ENCODE peak calls at places on chromosomes 5 and 9, in seven cellular contexts. One of them, this sample, is unnamed.

GRCh38 chr9:121073038-121073437 is 1.7 kb upstream of the CNTRL start:
- DNase-seq in HuH-7: no peak
- DNase-seq in neural progenitor cell: no peak
- DNase-seq in effector memory CD8-positive, alpha-beta T cell: no peak
- DNase-seq in NCI-H345: no peak
- DNase-seq in GM10248: no peak
- DNase-seq in head of caudate nucleus: peak; percentile 67
- DNase-seq in this sample: no peak

GRCh38 chr5:135977375-135977928 is 22.7 kb upstream of the LECT2 start:
- DNase-seq in HuH-7: no peak
- DNase-seq in neural progenitor cell: peak; percentile 86
- DNase-seq in effector memory CD8-positive, alpha-beta T cell: peak; percentile 48
- DNase-seq in NCI-H345: no peak
- DNase-seq in GM10248: peak; percentile 50
- DNase-seq in head of caudate nucleus: peak; percentile 49
- DNase-seq in this sample: peak; percentile 6

GRCh38 chr5:96896806-96897205 is 20.5 kb downstream of the ERAP2 start:
- DNase-seq in HuH-7: no peak
- DNase-seq in neural progenitor cell: no peak
- DNase-seq in effector memory CD8-positive, alpha-beta T cell: no peak
- DNase-seq in NCI-H345: no peak
- DNase-seq in GM10248: peak; percentile 59
- DNase-seq in head of caudate nucleus: no peak
- DNase-seq in this sample: no peak

GRCh38 chr5:36230151-36230788 is 11.5 kb downstream of the NADK2 start:
- DNase-seq in HuH-7: no peak
- DNase-seq in neural progenitor cell: peak; percentile 61
- DNase-seq in effector memory CD8-positive, alpha-beta T cell: no peak
- DNase-seq in NCI-H345: no peak
- DNase-seq in GM10248: no peak
- DNase-seq in head of caudate nucleus: no peak
- DNase-seq in this sample: no peak

GRCh38 chr9:96784021-96784420 is 6.1 kb upstream of the ZNF510 start:
- DNase-seq in HuH-7: no peak
- DNase-seq in neural progenitor cell: no peak
- DNase-seq in effector memory CD8-positive, alpha-beta T cell: no peak
- DNase-seq in NCI-H345: no peak
- DNase-seq in GM10248: no peak
- DNase-seq in head of caudate nucleus: no peak
- DNase-seq in this sample: no peak

GRCh38 chr9:93725382-93725781 is 149.0 kb downstream of the PHF2 start:
- DNase-seq in HuH-7: no peak
- DNase-seq in neural progenitor cell: no peak
- DNase-seq in effector memory CD8-positive, alpha-beta T cell: no peak
- DNase-seq in NCI-H345: no peak
- DNase-seq in GM10248: no peak
- DNase-seq in head of caudate nucleus: no peak
- DNase-seq in this sample: no peak

GRCh38 chr5:38466444-38467189 is 89.8 kb downstream of the LIFR start:
- DNase-seq in HuH-7: no peak
- DNase-seq in neural progenitor cell: no peak
- DNase-seq in effector memory CD8-positive, alpha-beta T cell: no peak
- DNase-seq in NCI-H345: no peak
- DNase-seq in GM10248: no peak
- DNase-seq in head of caudate nucleus: peak; percentile 66
- DNase-seq in this sample: peak; percentile 88

GRCh38 chr5:89417990-89418820 is 535.2 kb upstream of the MEF2C start:
- DNase-seq in HuH-7: no peak
- DNase-seq in neural progenitor cell: no peak
- DNase-seq in effector memory CD8-positive, alpha-beta T cell: no peak
- DNase-seq in NCI-H345: no peak
- DNase-seq in GM10248: no peak
- DNase-seq in head of caudate nucleus: no peak
- DNase-seq in this sample: no peak

GRCh38 chr5:123264399-123264798 is 158.8 kb downstream of the CEP120 start:
- DNase-seq in HuH-7: no peak
- DNase-seq in neural progenitor cell: no peak
- DNase-seq in effector memory CD8-positive, alpha-beta T cell: no peak
- DNase-seq in NCI-H345: no peak
- DNase-seq in GM10248: no peak
- DNase-seq in head of caudate nucleus: no peak
- DNase-seq in this sample: no peak

GRCh38 chr5:27124590-27124989 is 86.2 kb upstream of the CDH9 start:
- DNase-seq in HuH-7: peak; percentile 54
- DNase-seq in neural progenitor cell: peak; percentile 65
- DNase-seq in effector memory CD8-positive, alpha-beta T cell: no peak
- DNase-seq in NCI-H345: no peak
- DNase-seq in GM10248: no peak
- DNase-seq in head of caudate nucleus: no peak
- DNase-seq in this sample: no peak

GRCh38 chr5:131814990-131815389 is 18.2 kb upstream of the FNIP1 start:
- DNase-seq in HuH-7: no peak
- DNase-seq in neural progenitor cell: no peak
- DNase-seq in effector memory CD8-positive, alpha-beta T cell: no peak
- DNase-seq in NCI-H345: no peak
- DNase-seq in GM10248: no peak
- DNase-seq in head of caudate nucleus: no peak
- DNase-seq in this sample: no peak

GRCh38 chr9:92618633-92619225 is 51.2 kb downstream of the IPPK start:
- DNase-seq in HuH-7: no peak
- DNase-seq in neural progenitor cell: no peak
- DNase-seq in effector memory CD8-positive, alpha-beta T cell: no peak
- DNase-seq in NCI-H345: no peak
- DNase-seq in GM10248: no peak
- DNase-seq in head of caudate nucleus: no peak
- DNase-seq in this sample: no peak

GRCh38 chr9:2613730-2614271 is 7.8 kb upstream of the VLDLR start:
- DNase-seq in HuH-7: no peak
- DNase-seq in neural progenitor cell: no peak
- DNase-seq in effector memory CD8-positive, alpha-beta T cell: no peak
- DNase-seq in NCI-H345: peak; percentile 93
- DNase-seq in GM10248: no peak
- DNase-seq in head of caudate nucleus: no peak
- DNase-seq in this sample: peak; percentile 54

GRCh38 chr5:170896779-170897178 is 35.0 kb downstream of the RANBP17 start:
- DNase-seq in HuH-7: peak; percentile 6
- DNase-seq in neural progenitor cell: peak; percentile 78
- DNase-seq in effector memory CD8-positive, alpha-beta T cell: no peak
- DNase-seq in NCI-H345: no peak
- DNase-seq in GM10248: peak; percentile 18
- DNase-seq in head of caudate nucleus: peak; percentile 63
- DNase-seq in this sample: no peak

GRCh38 chr5:90473321-90474234 is 993 bp downstream of the MBLAC2 start:
- DNase-seq in HuH-7: peak; percentile 27
- DNase-seq in neural progenitor cell: peak; percentile 71
- DNase-seq in effector memory CD8-positive, alpha-beta T cell: no peak
- DNase-seq in NCI-H345: peak; percentile 38
- DNase-seq in GM10248: peak; percentile 18
- DNase-seq in head of caudate nucleus: peak; percentile 43
- DNase-seq in this sample: peak; percentile 55

GRCh38 chr5:38135486-38136031 is 122.8 kb upstream of the EGFLAM start:
- DNase-seq in HuH-7: no peak
- DNase-seq in neural progenitor cell: no peak
- DNase-seq in effector memory CD8-positive, alpha-beta T cell: no peak
- DNase-seq in NCI-H345: no peak
- DNase-seq in GM10248: no peak
- DNase-seq in head of caudate nucleus: no peak
- DNase-seq in this sample: no peak

GRCh38 chr5:90161399-90161798 is 248.2 kb downstream of the CETN3 start:
- DNase-seq in HuH-7: peak; percentile 17
- DNase-seq in neural progenitor cell: peak; percentile 57
- DNase-seq in effector memory CD8-positive, alpha-beta T cell: no peak
- DNase-seq in NCI-H345: no peak
- DNase-seq in GM10248: peak; percentile 19
- DNase-seq in head of caudate nucleus: peak; percentile 35
- DNase-seq in this sample: peak; percentile 6

GRCh38 chr9:9003184-9003583 is 1203.6 kb upstream of the DMAC1 start:
- DNase-seq in HuH-7: no peak
- DNase-seq in neural progenitor cell: peak; percentile 52
- DNase-seq in effector memory CD8-positive, alpha-beta T cell: no peak
- DNase-seq in NCI-H345: peak; percentile 3
- DNase-seq in GM10248: no peak
- DNase-seq in head of caudate nucleus: peak; percentile 66
- DNase-seq in this sample: peak; percentile 24

GRCh38 chr9:33129251-33129885 is 37.8 kb downstream of the B4GALT1 start:
- DNase-seq in HuH-7: no peak
- DNase-seq in neural progenitor cell: no peak
- DNase-seq in effector memory CD8-positive, alpha-beta T cell: no peak
- DNase-seq in NCI-H345: no peak
- DNase-seq in GM10248: no peak
- DNase-seq in head of caudate nucleus: no peak
- DNase-seq in this sample: no peak

GRCh38 chr9:71263451-71263850 is 142.0 kb upstream of the TRPM3 start:
- DNase-seq in HuH-7: no peak
- DNase-seq in neural progenitor cell: no peak
- DNase-seq in effector memory CD8-positive, alpha-beta T cell: no peak
- DNase-seq in NCI-H345: no peak
- DNase-seq in GM10248: no peak
- DNase-seq in head of caudate nucleus: no peak
- DNase-seq in this sample: no peak

GRCh38 chr9:127754761-127755557 is 19.9 kb upstream of the TOR2A start:
- DNase-seq in HuH-7: no peak
- DNase-seq in neural progenitor cell: peak; percentile 89
- DNase-seq in effector memory CD8-positive, alpha-beta T cell: no peak
- DNase-seq in NCI-H345: peak; percentile 81
- DNase-seq in GM10248: no peak
- DNase-seq in head of caudate nucleus: no peak
- DNase-seq in this sample: peak; percentile 71

GRCh38 chr9:134492281-134492691 is 149.3 kb upstream of the COL5A1 start:
- DNase-seq in HuH-7: no peak
- DNase-seq in neural progenitor cell: no peak
- DNase-seq in effector memory CD8-positive, alpha-beta T cell: no peak
- DNase-seq in NCI-H345: no peak
- DNase-seq in GM10248: no peak
- DNase-seq in head of caudate nucleus: no peak
- DNase-seq in this sample: no peak

GRCh38 chr9:98786750-98787510 is 9.4 kb downstream of the ANKS6 start:
- DNase-seq in HuH-7: no peak
- DNase-seq in neural progenitor cell: no peak
- DNase-seq in effector memory CD8-positive, alpha-beta T cell: no peak
- DNase-seq in NCI-H345: no peak
- DNase-seq in GM10248: no peak
- DNase-seq in head of caudate nucleus: no peak
- DNase-seq in this sample: no peak

GRCh38 chr5:11878846-11879245 is 25.4 kb downstream of the CTNND2 start:
- DNase-seq in HuH-7: no peak
- DNase-seq in neural progenitor cell: no peak
- DNase-seq in effector memory CD8-positive, alpha-beta T cell: no peak
- DNase-seq in NCI-H345: no peak
- DNase-seq in GM10248: no peak
- DNase-seq in head of caudate nucleus: peak; percentile 82
- DNase-seq in this sample: peak; percentile 87

GRCh38 chr5:83718195-83718825 is 2.3 kb downstream of the HAPLN1 start:
- DNase-seq in HuH-7: peak; percentile 79
- DNase-seq in neural progenitor cell: peak; percentile 82
- DNase-seq in effector memory CD8-positive, alpha-beta T cell: no peak
- DNase-seq in NCI-H345: peak; percentile 69
- DNase-seq in GM10248: peak; percentile 55
- DNase-seq in head of caudate nucleus: peak; percentile 59
- DNase-seq in this sample: peak; percentile 83

GRCh38 chr5:109865636-109866035 is 175.9 kb downstream of the MAN2A1 start:
- DNase-seq in HuH-7: no peak
- DNase-seq in neural progenitor cell: no peak
- DNase-seq in effector memory CD8-positive, alpha-beta T cell: no peak
- DNase-seq in NCI-H345: peak; percentile 65
- DNase-seq in GM10248: no peak
- DNase-seq in head of caudate nucleus: no peak
- DNase-seq in this sample: no peak

GRCh38 chr9:71515103-71515502 is 253.2 kb downstream of the CEMIP2 start:
- DNase-seq in HuH-7: no peak
- DNase-seq in neural progenitor cell: no peak
- DNase-seq in effector memory CD8-positive, alpha-beta T cell: no peak
- DNase-seq in NCI-H345: no peak
- DNase-seq in GM10248: no peak
- DNase-seq in head of caudate nucleus: no peak
- DNase-seq in this sample: peak; percentile 23

GRCh38 chr9:81613002-81613750 is 76.2 kb downstream of the TLE1 start:
- DNase-seq in HuH-7: no peak
- DNase-seq in neural progenitor cell: no peak
- DNase-seq in effector memory CD8-positive, alpha-beta T cell: no peak
- DNase-seq in NCI-H345: no peak
- DNase-seq in GM10248: no peak
- DNase-seq in head of caudate nucleus: no peak
- DNase-seq in this sample: no peak

GRCh38 chr9:21991039-21991959 is 2.9 kb downstream of the CDKN2A start:
- DNase-seq in HuH-7: no peak
- DNase-seq in neural progenitor cell: no peak
- DNase-seq in effector memory CD8-positive, alpha-beta T cell: no peak
- DNase-seq in NCI-H345: no peak
- DNase-seq in GM10248: no peak
- DNase-seq in head of caudate nucleus: no peak
- DNase-seq in this sample: no peak

GRCh38 chr9:134293576-134294227 is 32.6 kb upstream of the RXRA start:
- DNase-seq in HuH-7: no peak
- DNase-seq in neural progenitor cell: no peak
- DNase-seq in effector memory CD8-positive, alpha-beta T cell: no peak
- DNase-seq in NCI-H345: no peak
- DNase-seq in GM10248: no peak
- DNase-seq in head of caudate nucleus: peak; percentile 27
- DNase-seq in this sample: no peak

GRCh38 chr9:104301770-104302169 is 202.3 kb upstream of the OR13F1 start:
- DNase-seq in HuH-7: no peak
- DNase-seq in neural progenitor cell: no peak
- DNase-seq in effector memory CD8-positive, alpha-beta T cell: no peak
- DNase-seq in NCI-H345: peak; percentile 77
- DNase-seq in GM10248: no peak
- DNase-seq in head of caudate nucleus: no peak
- DNase-seq in this sample: no peak

GRCh38 chr5:138661342-138661975 is 86.3 kb upstream of the HSPA9 start:
- DNase-seq in HuH-7: no peak
- DNase-seq in neural progenitor cell: no peak
- DNase-seq in effector memory CD8-positive, alpha-beta T cell: no peak
- DNase-seq in NCI-H345: no peak
- DNase-seq in GM10248: no peak
- DNase-seq in head of caudate nucleus: no peak
- DNase-seq in this sample: no peak

GRCh38 chr9:72650206-72650605 is 128.8 kb downstream of the TMC1 start:
- DNase-seq in HuH-7: no peak
- DNase-seq in neural progenitor cell: no peak
- DNase-seq in effector memory CD8-positive, alpha-beta T cell: no peak
- DNase-seq in NCI-H345: no peak
- DNase-seq in GM10248: no peak
- DNase-seq in head of caudate nucleus: no peak
- DNase-seq in this sample: no peak

GRCh38 chr5:151739939-151740335 is 18.5 kb downstream of the ATOX1 start:
- DNase-seq in HuH-7: no peak
- DNase-seq in neural progenitor cell: peak; percentile 13
- DNase-seq in effector memory CD8-positive, alpha-beta T cell: no peak
- DNase-seq in NCI-H345: no peak
- DNase-seq in GM10248: no peak
- DNase-seq in head of caudate nucleus: no peak
- DNase-seq in this sample: no peak

GRCh38 chr9:96581823-96582598 is 37.6 kb downstream of the CDC14B start:
- DNase-seq in HuH-7: no peak
- DNase-seq in neural progenitor cell: peak; percentile 38
- DNase-seq in effector memory CD8-positive, alpha-beta T cell: no peak
- DNase-seq in NCI-H345: no peak
- DNase-seq in GM10248: no peak
- DNase-seq in head of caudate nucleus: no peak
- DNase-seq in this sample: no peak

GRCh38 chr9:121675969-121676822 is 24.8 kb downstream of the DAB2IP start:
- DNase-seq in HuH-7: no peak
- DNase-seq in neural progenitor cell: no peak
- DNase-seq in effector memory CD8-positive, alpha-beta T cell: no peak
- DNase-seq in NCI-H345: no peak
- DNase-seq in GM10248: no peak
- DNase-seq in head of caudate nucleus: peak; percentile 79
- DNase-seq in this sample: peak; percentile 93

GRCh38 chr5:87231037-87231808 is 36.5 kb upstream of the RASA1 start:
- DNase-seq in HuH-7: no peak
- DNase-seq in neural progenitor cell: no peak
- DNase-seq in effector memory CD8-positive, alpha-beta T cell: no peak
- DNase-seq in NCI-H345: no peak
- DNase-seq in GM10248: no peak
- DNase-seq in head of caudate nucleus: no peak
- DNase-seq in this sample: no peak

GRCh38 chr9:135908334-135909204 is 1.2 kb upstream of the CAMSAP1 start:
- DNase-seq in HuH-7: no peak
- DNase-seq in neural progenitor cell: no peak
- DNase-seq in effector memory CD8-positive, alpha-beta T cell: no peak
- DNase-seq in NCI-H345: no peak
- DNase-seq in GM10248: no peak
- DNase-seq in head of caudate nucleus: peak; percentile 8
- DNase-seq in this sample: no peak

This sample was measured in G401.